ENCODE peak calls at places on chromosomes 1 and 21, in four cellular contexts. S is stomach, L is ovary, G is A549. H is an unnamed sample.

GRCh38 chr21:45554477-45555175 is 12.4 kb upstream of the SLC19A1 start:
- DNase-seq in G (peak; percentile 68), L (peak; percentile 82), S (peak; percentile 86), H (peak; percentile 78)

GRCh38 chr1:229342902-229343587 is at the start of gene CCSAP:
- DNase-seq in S (peak; percentile 61), G (peak; percentile 44), L (peak; percentile 47), H (peak; percentile 59)

GRCh38 chr1:145936247-145936646 is 9.0 kb upstream of the RBM8A start:
- DNase-seq in L (no peak), S (no peak), G (no peak), H (no peak)

GRCh38 chr1:154541231-154541630 is 17.2 kb downstream of the UBE2Q1 start:
- DNase-seq in L (no peak), S (no peak), G (no peak), H (no peak)

GRCh38 chr1:243944429-243945160 is 94.6 kb upstream of the AKT3 start:
- DNase-seq in S (no peak), L (no peak), G (peak; percentile 88), H (no peak)

GRCh38 chr1:3403388-3404179 is 50.9 kb upstream of the ARHGEF16 start:
- DNase-seq in G (no peak), L (no peak), S (no peak), H (no peak)

GRCh38 chr1:89356658-89357400 is 7.0 kb upstream of the GBP6 start:
- DNase-seq in L (no peak), S (no peak), G (no peak), H (no peak)

GRCh38 chr21:35616090-35616489 is 444.2 kb downstream of the SETD4 start:
- DNase-seq in L (no peak), S (no peak), G (peak; percentile 10), H (no peak)

GRCh38 chr1:79322511-79323027 is 316.0 kb upstream of the ADGRL4 start:
- DNase-seq in G (no peak), L (no peak), S (no peak), H (no peak)

GRCh38 chr1:48536477-48536876 is 64.5 kb upstream of the SPATA6 start:
- DNase-seq in L (no peak), S (no peak), G (no peak), H (no peak)

GRCh38 chr1:68145418-68146126 is 86.8 kb downstream of the WLS start:
- DNase-seq in S (peak; percentile 84), G (no peak), L (peak; percentile 58), H (no peak)

GRCh38 chr1:86825294-86825693 is 88.6 kb downstream of the SELENOF start:
- DNase-seq in G (no peak), L (no peak), S (no peak), H (no peak)

GRCh38 chr1:62494137-62494536 is 57.3 kb downstream of the USP1 start:
- DNase-seq in G (no peak), L (no peak), S (no peak), H (no peak)

GRCh38 chr1:234721476-234722266 is 111.7 kb upstream of the IRF2BP2 start:
- DNase-seq in G (no peak), L (peak; percentile 75), S (peak; percentile 78), H (peak; percentile 74)

GRCh38 chr1:234718509-234719453 is 108.8 kb upstream of the IRF2BP2 start:
- DNase-seq in S (no peak), L (no peak), G (no peak), H (no peak)

GRCh38 chr1:234720709-234721436 is 110.9 kb upstream of the IRF2BP2 start:
- DNase-seq in L (no peak), G (no peak), S (no peak), H (no peak)

GRCh38 chr1:234722267-234722704 is 112.3 kb upstream of the IRF2BP2 start:
- DNase-seq in L (peak; percentile 41), G (no peak), S (no peak), H (peak; percentile 72)

GRCh38 chr1:234719454-234720258 is 109.7 kb upstream of the IRF2BP2 start:
- DNase-seq in G (no peak), S (no peak), L (no peak), H (no peak)
- H3K4me1 ChIP-seq in G (peaks cover 38% of the 10 kb centered on the region), S (peaks cover 74% of the 10 kb centered on the region), L (peaks cover 33% of the 10 kb centered on the region), H (peaks cover 37% of the 10 kb centered on the region)

DNA sequence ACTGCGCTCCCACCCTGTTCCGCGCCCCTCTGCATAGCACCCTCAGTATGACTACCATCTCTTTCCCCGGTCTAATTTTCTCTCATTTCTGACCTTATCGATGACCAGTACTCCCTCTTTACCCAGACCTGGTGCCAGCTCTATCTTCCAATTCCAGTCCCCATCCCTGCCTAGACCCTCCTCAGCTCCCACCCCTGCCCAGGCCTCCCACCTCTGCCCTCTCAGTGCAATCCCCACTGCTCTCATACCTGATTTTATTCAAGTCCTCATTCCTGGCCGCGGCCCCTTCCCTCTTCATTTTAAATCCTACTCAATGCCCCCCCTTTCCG is 1.3 kb downstream of the USP24 start:
- DNase-seq in L (no peak), S (no peak), G (no peak), H (no peak)
- H3K4me1 ChIP-seq in L (peaks cover 7% of the 10 kb centered on the region), S (peaks cover 41% of the 10 kb centered on the region), G (peaks cover 56% of the 10 kb centered on the region), H (peaks cover 13% of the 10 kb centered on the region)

DNA sequence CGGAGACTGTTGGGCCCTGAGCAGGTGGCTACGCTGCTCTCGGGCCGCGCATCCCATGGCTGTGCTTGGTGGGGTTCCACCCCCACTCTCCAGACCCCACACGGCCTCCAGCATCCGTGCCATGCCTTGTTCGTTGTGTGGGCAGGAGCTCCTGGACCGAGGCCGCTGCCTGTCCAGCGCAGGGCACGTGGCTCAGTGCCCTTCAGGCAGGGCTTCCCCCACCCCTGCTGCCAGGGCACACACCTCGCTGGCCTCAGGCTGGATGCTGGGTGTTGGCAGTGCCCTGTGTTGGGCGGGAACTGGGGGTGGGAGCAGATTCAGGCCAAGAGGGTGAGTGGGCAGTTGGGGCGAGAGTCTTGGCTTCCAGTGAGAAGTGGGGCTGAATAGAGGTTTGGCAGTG is 9.9 kb downstream of the PRKCZ start:
- DNase-seq in G (no peak), L (no peak), S (no peak), H (no peak)
- H3K4me1 ChIP-seq in G (no peaks in the 10 kb centered on the region), L (no peaks in the 10 kb centered on the region), S (no peaks in the 10 kb centered on the region), H (no peaks in the 10 kb centered on the region)

GRCh38 chr21:17900990-17901385 is 81.8 kb upstream of the C21orf91 start:
- DNase-seq in L (no peak), S (no peak), G (no peak), H (no peak)
- H3K4me1 ChIP-seq in L (no peaks in the 10 kb centered on the region), S (no peaks in the 10 kb centered on the region), G (no peaks in the 10 kb centered on the region), H (no peaks in the 10 kb centered on the region)

GRCh38 chr21:33265664-33266049 is 510 bp upstream of the IL10RB start:
- DNase-seq in L (no peak), G (no peak), S (peak; percentile 44), H (no peak)

GRCh38 chr21:33266784-33267135 is 593 bp downstream of the IL10RB start:
- DNase-seq in S (peak; percentile 28), G (no peak), L (no peak), H (no peak)

GRCh38 chr21:33266050-33266783 is at the start of gene IL10RB:
- DNase-seq in L (peak; percentile 62), G (peak; percentile 41), S (peak; percentile 78), H (peak; percentile 60)

GRCh38 chr21:33268392-33268735 is 2.2 kb downstream of the IL10RB start:
- DNase-seq in L (no peak), S (peak; percentile 38), G (no peak), H (no peak)

DNA sequence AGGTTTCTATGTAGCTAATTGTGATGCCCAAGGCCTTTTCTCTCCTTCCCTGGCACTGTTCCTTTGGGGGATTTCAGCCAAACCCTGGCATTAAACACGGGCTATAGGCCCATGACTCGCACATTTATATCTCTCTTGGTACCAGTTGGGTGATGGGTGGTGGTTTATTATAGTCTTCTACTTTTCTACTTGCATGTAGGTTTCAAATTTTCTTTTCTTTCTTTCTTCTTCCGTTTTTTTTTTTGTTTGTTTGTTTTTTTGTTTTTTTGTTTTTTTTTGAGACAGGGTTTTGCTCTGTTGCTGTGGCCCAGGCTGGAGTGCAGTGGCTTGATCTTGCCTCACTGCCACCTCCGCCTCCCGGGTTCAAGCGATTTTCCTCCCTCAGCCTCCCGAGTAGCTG is 1.1 kb downstream of the IL10RB start:
- DNase-seq in G (no peak), L (no peak), S (no peak), H (no peak)
- H3K4me1 ChIP-seq in G (peaks cover 33% of the 10 kb centered on the region), L (peaks cover 2% of the 10 kb centered on the region), S (peaks cover 38% of the 10 kb centered on the region), H (peaks cover 8% of the 10 kb centered on the region)

DNA sequence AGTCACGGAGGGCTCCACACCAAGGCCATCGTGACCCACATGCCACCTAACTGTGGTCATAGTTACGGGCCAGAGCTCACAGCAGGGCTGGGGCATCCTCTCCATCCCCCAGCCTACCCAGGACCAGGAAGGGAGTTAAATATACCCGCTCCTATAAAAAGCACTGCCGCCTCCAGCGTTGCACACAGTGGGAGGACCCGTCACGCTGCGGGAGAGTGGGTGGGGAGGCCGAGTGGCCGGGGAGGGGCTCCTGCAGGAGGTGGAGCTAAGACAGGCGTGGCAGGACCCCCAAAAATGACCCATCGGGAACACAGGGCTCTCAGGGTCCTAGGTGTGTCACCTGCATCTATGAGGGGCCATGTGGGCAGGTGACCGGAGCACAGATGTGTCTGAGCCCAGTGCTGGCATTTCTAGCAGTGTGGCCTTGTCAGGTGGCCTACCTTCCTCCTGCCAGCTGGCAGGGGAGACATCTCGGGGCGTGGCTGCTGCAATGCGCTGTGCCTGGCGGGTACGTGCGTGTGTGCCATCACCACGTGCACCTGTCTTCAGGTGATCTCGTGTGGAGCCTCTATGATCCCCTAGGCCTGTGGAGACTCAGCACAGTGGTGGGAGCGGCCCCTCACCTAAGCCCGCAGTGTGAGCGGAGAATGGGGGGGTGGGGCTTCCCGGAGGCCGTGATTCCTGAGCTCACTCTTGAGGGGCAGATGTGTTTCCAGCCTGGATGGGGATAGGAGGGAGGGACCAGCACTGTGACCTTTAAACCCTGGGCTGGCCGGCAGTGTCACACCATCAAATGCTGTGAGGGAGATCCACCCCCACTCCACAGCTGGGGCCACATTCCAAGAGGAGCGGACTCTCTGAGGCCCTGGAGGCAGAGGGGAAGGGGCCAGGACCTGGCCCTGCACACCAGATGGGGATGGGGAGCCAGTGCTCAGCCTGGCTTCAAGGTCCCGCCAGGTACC is 17.7 kb downstream of the AGRN start:
- DNase-seq in L (no peak), S (peak; percentile 56), G (no peak), H (no peak)
- H3K4me1 ChIP-seq in L (peaks cover 9% of the 10 kb centered on the region), S (peaks cover 41% of the 10 kb centered on the region), G (peaks cover 9% of the 10 kb centered on the region), H (peaks cover 15% of the 10 kb centered on the region)